ENCODE peak calls at places on chromosomes 2 and 18, in six cellular contexts. One of them, this sample, is unnamed.

GRCh38 chr2:152950125-152950524 is 231.7 kb downstream of the ARL6IP6 start:
- DNase-seq in fibroblast of mammary gland: peak
- DNase-seq in AG04450: no peak
- DNase-seq in AG09309: no peak
- DNase-seq in CD4-positive, alpha-beta T cell: no peak
- DNase-seq in nephron progenitor cell: peak
- DNase-seq in this sample: no peak

GRCh38 chr18:7779226-7779625 is 212.1 kb downstream of the PTPRM start:
- DNase-seq in fibroblast of mammary gland: no peak
- DNase-seq in AG04450: no peak
- DNase-seq in AG09309: no peak
- DNase-seq in CD4-positive, alpha-beta T cell: no peak
- DNase-seq in nephron progenitor cell: no peak
- DNase-seq in this sample: no peak

GRCh38 chr2:51620830-51621229 is 588.9 kb upstream of the NRXN1 start:
- DNase-seq in fibroblast of mammary gland: no peak
- DNase-seq in AG04450: no peak
- DNase-seq in AG09309: no peak
- DNase-seq in CD4-positive, alpha-beta T cell: no peak
- DNase-seq in nephron progenitor cell: no peak
- DNase-seq in this sample: no peak

GRCh38 chr2:42035241-42035640 is 12.6 kb upstream of the PKDCC start:
- DNase-seq in fibroblast of mammary gland: no peak
- DNase-seq in AG04450: no peak
- DNase-seq in AG09309: no peak
- DNase-seq in CD4-positive, alpha-beta T cell: no peak
- DNase-seq in nephron progenitor cell: no peak
- DNase-seq in this sample: peak

GRCh38 chr18:70288851-70289328 is at the start of gene SOCS6:
- DNase-seq in fibroblast of mammary gland: peak
- DNase-seq in AG04450: peak
- DNase-seq in AG09309: peak
- DNase-seq in CD4-positive, alpha-beta T cell: peak
- DNase-seq in nephron progenitor cell: peak
- DNase-seq in this sample: no peak

GRCh38 chr18:30512872-30513271 is 529.7 kb downstream of the DSC3 start:
- DNase-seq in fibroblast of mammary gland: no peak
- DNase-seq in AG04450: no peak
- DNase-seq in AG09309: no peak
- DNase-seq in CD4-positive, alpha-beta T cell: no peak
- DNase-seq in nephron progenitor cell: no peak
- DNase-seq in this sample: no peak

GRCh38 chr2:65579506-65580235 is 147.3 kb upstream of the SPRED2 start:
- DNase-seq in fibroblast of mammary gland: no peak
- DNase-seq in AG04450: no peak
- DNase-seq in AG09309: no peak
- DNase-seq in CD4-positive, alpha-beta T cell: no peak
- DNase-seq in nephron progenitor cell: no peak
- DNase-seq in this sample: no peak

GRCh38 chr18:75053028-75053624 is 155.8 kb downstream of the PTGR3 start:
- DNase-seq in fibroblast of mammary gland: no peak
- DNase-seq in AG04450: no peak
- DNase-seq in AG09309: no peak
- DNase-seq in CD4-positive, alpha-beta T cell: no peak
- DNase-seq in nephron progenitor cell: no peak
- DNase-seq in this sample: no peak

GRCh38 chr2:235024191-235024611 is 72.4 kb downstream of the SH3BP4 start:
- DNase-seq in fibroblast of mammary gland: no peak
- DNase-seq in AG04450: no peak
- DNase-seq in AG09309: peak
- DNase-seq in CD4-positive, alpha-beta T cell: no peak
- DNase-seq in nephron progenitor cell: no peak
- DNase-seq in this sample: no peak

GRCh38 chr2:134549104-134549503 is 169.7 kb downstream of the TMEM163 start:
- DNase-seq in fibroblast of mammary gland: peak
- DNase-seq in AG04450: no peak
- DNase-seq in AG09309: peak
- DNase-seq in CD4-positive, alpha-beta T cell: no peak
- DNase-seq in nephron progenitor cell: no peak
- DNase-seq in this sample: no peak

GRCh38 chr2:157874997-157875719 is 972 bp downstream of the ACVR1 start:
- DNase-seq in fibroblast of mammary gland: peak
- DNase-seq in AG04450: peak
- DNase-seq in AG09309: peak
- DNase-seq in CD4-positive, alpha-beta T cell: peak
- DNase-seq in nephron progenitor cell: peak
- DNase-seq in this sample: peak

GRCh38 chr2:176188218-176188968 is at the start of gene HOXD1:
- DNase-seq in fibroblast of mammary gland: no peak
- DNase-seq in AG04450: no peak
- DNase-seq in AG09309: no peak
- DNase-seq in CD4-positive, alpha-beta T cell: no peak
- DNase-seq in nephron progenitor cell: peak
- DNase-seq in this sample: no peak

GRCh38 chr2:68684197-68684596 is 40.8 kb downstream of the PROKR1 start:
- DNase-seq in fibroblast of mammary gland: no peak
- DNase-seq in AG04450: no peak
- DNase-seq in AG09309: no peak
- DNase-seq in CD4-positive, alpha-beta T cell: no peak
- DNase-seq in nephron progenitor cell: no peak
- DNase-seq in this sample: no peak

GRCh38 chr2:43323810-43324588 is 97.6 kb upstream of the ZFP36L2 start:
- DNase-seq in fibroblast of mammary gland: peak
- DNase-seq in AG04450: no peak
- DNase-seq in AG09309: no peak
- DNase-seq in CD4-positive, alpha-beta T cell: no peak
- DNase-seq in nephron progenitor cell: no peak
- DNase-seq in this sample: no peak

GRCh38 chr2:160332318-160332717 is 132.2 kb upstream of the ITGB6 start:
- DNase-seq in fibroblast of mammary gland: peak
- DNase-seq in AG04450: no peak
- DNase-seq in AG09309: no peak
- DNase-seq in CD4-positive, alpha-beta T cell: no peak
- DNase-seq in nephron progenitor cell: no peak
- DNase-seq in this sample: no peak
- TF ChIP-seq CTCF in fibroblast of mammary gland: no peak
- TF ChIP-seq CTCF in AG04450: no peak
- TF ChIP-seq CTCF in AG09309: no peak
- TF ChIP-seq CTCF in CD4-positive, alpha-beta T cell: no peak
- TF ChIP-seq CTCF in nephron progenitor cell: no peak
- TF ChIP-seq CTCF in this sample: no peak

GRCh38 chr2:179936654-179937053 is 70.4 kb downstream of the CWC22 start:
- DNase-seq in fibroblast of mammary gland: peak
- DNase-seq in AG04450: no peak
- DNase-seq in AG09309: no peak
- DNase-seq in CD4-positive, alpha-beta T cell: no peak
- DNase-seq in nephron progenitor cell: peak
- DNase-seq in this sample: no peak
- TF ChIP-seq CTCF in fibroblast of mammary gland: peak
- TF ChIP-seq CTCF in AG04450: peak
- TF ChIP-seq CTCF in AG09309: peak
- TF ChIP-seq CTCF in CD4-positive, alpha-beta T cell: no peak
- TF ChIP-seq CTCF in nephron progenitor cell: peak
- TF ChIP-seq CTCF in this sample: peak

DNA sequence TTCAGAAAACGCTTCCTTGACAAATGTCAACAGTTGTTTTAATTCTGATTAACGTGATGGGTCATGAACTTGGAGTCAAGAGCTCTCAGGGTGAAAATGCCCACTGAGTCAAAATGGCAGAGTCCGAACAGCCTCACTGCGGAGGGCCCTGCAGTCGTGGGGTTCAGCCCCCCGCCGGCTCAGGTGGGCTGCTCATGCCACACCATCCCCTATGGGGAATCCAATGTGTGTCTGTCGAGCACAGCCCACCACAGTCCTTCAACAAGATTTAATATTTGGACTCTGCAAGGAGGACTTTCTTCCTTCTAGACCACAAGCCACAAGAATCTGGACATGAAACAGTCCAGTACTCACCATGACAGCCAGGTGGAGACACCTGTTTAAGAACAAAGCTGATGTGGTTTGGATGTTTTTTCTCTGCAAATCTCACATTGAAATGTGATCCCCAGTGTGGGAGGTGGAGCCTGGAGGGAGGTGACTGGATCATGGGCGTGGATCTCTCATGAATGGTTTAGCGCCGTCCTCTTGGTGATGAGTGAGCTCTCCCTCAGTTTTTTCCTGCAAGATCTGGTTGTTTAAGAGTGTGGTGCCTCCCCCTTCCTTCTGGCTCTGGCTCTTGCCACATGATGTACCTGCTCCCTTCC is 201.0 kb downstream of the NDUFA10 start:
- DNase-seq in fibroblast of mammary gland: peak
- DNase-seq in AG04450: no peak
- DNase-seq in AG09309: no peak
- DNase-seq in CD4-positive, alpha-beta T cell: no peak
- DNase-seq in nephron progenitor cell: peak
- DNase-seq in this sample: no peak
- TF ChIP-seq CTCF in fibroblast of mammary gland: no peak
- TF ChIP-seq CTCF in AG04450: no peak
- TF ChIP-seq CTCF in AG09309: no peak
- TF ChIP-seq CTCF in CD4-positive, alpha-beta T cell: no peak
- TF ChIP-seq CTCF in nephron progenitor cell: peak
- TF ChIP-seq CTCF in this sample: peak

GRCh38 chr2:62465039-62465740 is 40.8 kb downstream of the TMEM17 start:
- DNase-seq in fibroblast of mammary gland: no peak
- DNase-seq in AG04450: no peak
- DNase-seq in AG09309: no peak
- DNase-seq in CD4-positive, alpha-beta T cell: no peak
- DNase-seq in nephron progenitor cell: no peak
- DNase-seq in this sample: no peak
- TF ChIP-seq CTCF in fibroblast of mammary gland: no peak
- TF ChIP-seq CTCF in AG04450: no peak
- TF ChIP-seq CTCF in AG09309: no peak
- TF ChIP-seq CTCF in CD4-positive, alpha-beta T cell: no peak
- TF ChIP-seq CTCF in nephron progenitor cell: no peak
- TF ChIP-seq CTCF in this sample: no peak

GRCh38 chr18:572499-573289 is 7.5 kb upstream of the CETN1 start:
- DNase-seq in fibroblast of mammary gland: no peak
- DNase-seq in AG04450: no peak
- DNase-seq in AG09309: no peak
- DNase-seq in CD4-positive, alpha-beta T cell: no peak
- DNase-seq in nephron progenitor cell: no peak
- DNase-seq in this sample: no peak
- TF ChIP-seq CTCF in fibroblast of mammary gland: no peak
- TF ChIP-seq CTCF in AG04450: no peak
- TF ChIP-seq CTCF in AG09309: no peak
- TF ChIP-seq CTCF in CD4-positive, alpha-beta T cell: no peak
- TF ChIP-seq CTCF in nephron progenitor cell: no peak
- TF ChIP-seq CTCF in this sample: no peak

GRCh38 chr2:135800513-135801460 is 36.2 kb downstream of the LCT start:
- DNase-seq in fibroblast of mammary gland: no peak
- DNase-seq in AG04450: no peak
- DNase-seq in AG09309: no peak
- DNase-seq in CD4-positive, alpha-beta T cell: no peak
- DNase-seq in nephron progenitor cell: no peak
- DNase-seq in this sample: no peak

GRCh38 chr2:135798762-135799161 is 38.2 kb downstream of the LCT start:
- DNase-seq in fibroblast of mammary gland: peak
- DNase-seq in AG04450: no peak
- DNase-seq in AG09309: no peak
- DNase-seq in CD4-positive, alpha-beta T cell: no peak
- DNase-seq in nephron progenitor cell: no peak
- DNase-seq in this sample: no peak

GRCh38 chr2:135798275-135798705 is 38.7 kb downstream of the LCT start:
- DNase-seq in fibroblast of mammary gland: no peak
- DNase-seq in AG04450: no peak
- DNase-seq in AG09309: no peak
- DNase-seq in CD4-positive, alpha-beta T cell: no peak
- DNase-seq in nephron progenitor cell: no peak
- DNase-seq in this sample: no peak

GRCh38 chr2:135797497-135798274 is 39.3 kb downstream of the LCT start:
- DNase-seq in fibroblast of mammary gland: peak
- DNase-seq in AG04450: peak
- DNase-seq in AG09309: peak
- DNase-seq in CD4-positive, alpha-beta T cell: peak
- DNase-seq in nephron progenitor cell: peak
- DNase-seq in this sample: peak

DNA sequence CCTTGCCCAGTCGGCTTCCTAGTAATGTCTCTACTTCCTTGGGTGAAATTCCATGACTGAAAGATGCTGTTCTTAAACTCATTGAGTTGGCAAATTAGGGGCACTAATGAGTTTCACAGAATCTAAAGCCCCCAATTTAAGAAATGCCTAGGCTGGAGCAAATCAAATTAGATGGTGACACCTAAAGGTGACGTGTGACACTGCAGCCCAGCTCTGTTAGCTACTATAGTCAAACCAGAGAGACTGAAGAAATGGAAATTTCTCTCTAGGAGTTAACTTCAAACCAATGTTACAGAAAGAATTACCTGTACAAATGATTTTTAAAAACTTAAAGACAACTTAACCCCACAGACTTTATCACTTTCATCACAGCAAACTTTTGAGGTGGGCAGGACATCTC is 37.2 kb downstream of the LCT start:
- DNase-seq in fibroblast of mammary gland: no peak
- DNase-seq in AG04450: no peak
- DNase-seq in AG09309: no peak
- DNase-seq in CD4-positive, alpha-beta T cell: no peak
- DNase-seq in nephron progenitor cell: no peak
- DNase-seq in this sample: no peak
- TF ChIP-seq CTCF in fibroblast of mammary gland: peak
- TF ChIP-seq CTCF in AG04450: no peak
- TF ChIP-seq CTCF in AG09309: no peak
- TF ChIP-seq CTCF in CD4-positive, alpha-beta T cell: no peak
- TF ChIP-seq CTCF in nephron progenitor cell: no peak
- TF ChIP-seq CTCF in this sample: peak

GRCh38 chr2:138609446-138609845 is 107.9 kb downstream of the SPOPL start:
- DNase-seq in fibroblast of mammary gland: no peak
- DNase-seq in AG04450: no peak
- DNase-seq in AG09309: no peak
- DNase-seq in CD4-positive, alpha-beta T cell: no peak
- DNase-seq in nephron progenitor cell: no peak
- DNase-seq in this sample: no peak
- TF ChIP-seq CTCF in fibroblast of mammary gland: no peak
- TF ChIP-seq CTCF in AG04450: no peak
- TF ChIP-seq CTCF in AG09309: no peak
- TF ChIP-seq CTCF in CD4-positive, alpha-beta T cell: no peak
- TF ChIP-seq CTCF in nephron progenitor cell: no peak
- TF ChIP-seq CTCF in this sample: no peak